ENCODE peak calls at places on chromosomes 11 and 22, in seven cellular contexts. R is dorsolateral prefrontal cortex, K is WTC11, S is adrenal gland, H is A673, O is SHP77, I is AG20443. Z is an unnamed sample.

GRCh38 chr22:17266261-17266971 is 47.2 kb upstream of the ADA2 start:
- DNase-seq in K (peak), I (no peak), S (no peak), H (peak), O (peak), R (no peak), Z (no peak)

GRCh38 chr11:99423435-99423983 is 402.8 kb downstream of the CNTN5 start:
- DNase-seq in K (no peak), R (no peak), O (no peak), H (no peak), S (no peak), I (no peak), Z (no peak)

GRCh38 chr11:131943296-131943695 is 572.9 kb downstream of the NTM start:
- DNase-seq in H (no peak), R (no peak), S (no peak), K (no peak), I (no peak), O (peak), Z (no peak)

GRCh38 chr11:79080506-79080905 is 360.3 kb downstream of the TENM4 start:
- DNase-seq in O (no peak), R (no peak), S (no peak), H (no peak), K (no peak), I (no peak), Z (peak)

GRCh38 chr22:47406180-47406723 is 643.8 kb downstream of the TBC1D22A start:
- DNase-seq in R (no peak), O (no peak), K (no peak), H (no peak), I (no peak), S (peak), Z (no peak)

GRCh38 chr11:68552542-68552941 is 92.0 kb downstream of the PPP6R3 start:
- DNase-seq in S (no peak), O (no peak), K (no peak), R (no peak), I (no peak), H (no peak), Z (no peak)

GRCh38 chr11:18706330-18707243 is 8.0 kb downstream of the TMEM86A start:
- DNase-seq in R (peak), O (peak), I (peak), K (peak), S (peak), H (peak), Z (peak)

GRCh38 chr11:12693485-12694181 is 19.4 kb downstream of the TEAD1 start:
- DNase-seq in O (no peak), K (no peak), R (no peak), I (peak), S (peak), H (peak), Z (peak)

GRCh38 chr11:125272092-125272491 is 107.5 kb downstream of the PKNOX2 start:
- DNase-seq in S (no peak), I (no peak), R (no peak), O (no peak), H (no peak), K (no peak), Z (peak)

GRCh38 chr22:19766235-19766505 is 5.6 kb downstream of the TBX1 start:
- DNase-seq in S (no peak), I (no peak), O (no peak), K (peak), R (no peak), H (peak), Z (no peak)

GRCh38 chr11:2572491-2573239 is 127.1 kb downstream of the KCNQ1OT1 start:
- DNase-seq in H (no peak), K (no peak), O (no peak), S (no peak), I (no peak), R (no peak), Z (no peak)

GRCh38 chr11:101034076-101034475 is 95.5 kb downstream of the PGR start:
- DNase-seq in H (no peak), O (peak), S (peak), K (peak), I (no peak), R (no peak), Z (no peak)

GRCh38 chr11:62882811-62883496 is 2.3 kb downstream of the SLC3A2 start:
- DNase-seq in S (no peak), K (no peak), O (no peak), H (no peak), R (no peak), I (no peak), Z (no peak)

GRCh38 chr22:40560551-40560950 is 76.0 kb downstream of the MRTFA start:
- DNase-seq in I (peak), H (peak), R (peak), K (no peak), O (no peak), S (no peak), Z (peak)

GRCh38 chr22:38860291-38861169 is 11.5 kb downstream of the CBX6 start:
- DNase-seq in O (no peak), H (no peak), K (peak), R (no peak), S (no peak), I (no peak), Z (no peak)

GRCh38 chr22:50191041-50191740 is 5.5 kb downstream of the TRABD start:
- DNase-seq in S (peak), R (no peak), K (no peak), H (no peak), I (no peak), O (no peak), Z (no peak)

GRCh38 chr11:16785520-16786128 is 47.2 kb downstream of the C11orf58 start:
- DNase-seq in O (peak), R (peak), I (peak), K (peak), S (peak), H (peak), Z (peak)

GRCh38 chr11:134640971-134641968 is 229.2 kb upstream of the B3GAT1 start:
- DNase-seq in S (peak), O (no peak), H (peak), R (no peak), K (no peak), I (no peak), Z (no peak)

GRCh38 chr11:65786786-65787636 is at the start of gene OVOL1:
- DNase-seq in H (no peak), S (no peak), K (peak), I (no peak), O (no peak), R (no peak), Z (no peak)

GRCh38 chr11:132466983-132467382 is 1065.3 kb downstream of the OPCML start:
- DNase-seq in O (no peak), H (no peak), R (no peak), K (no peak), S (no peak), I (no peak), Z (no peak)